ENCODE peak calls at places on chromosomes 12 and 14, in four cellular contexts. M, I, A and Q are unnamed samples.

GRCh38 chr12:114919479-114919878 is 235.5 kb upstream of the TBX3 start:
- DNase-seq in M (peak; percentile 35), I (no peak), A (no peak), Q (no peak)

GRCh38 chr14:64880382-64881121 is 845 bp upstream of the SPTB start:
- DNase-seq in M (no peak), I (no peak), A (peak; percentile 71), Q (peak; percentile 77)

GRCh38 chr12:104653730-104654328 is 197.1 kb downstream of the CHST11 start:
- DNase-seq in M (peak; percentile 13), I (no peak), A (peak; percentile 59), Q (peak; percentile 48)

GRCh38 chr14:94175403-94176146 is 1.5 kb downstream of the PPP4R4 start:
- DNase-seq in M (no peak), I (no peak), A (no peak), Q (no peak)

GRCh38 chr12:107435520-107435919 is 250.1 kb upstream of the PWP1 start:
- DNase-seq in M (no peak), I (no peak), A (no peak), Q (no peak)

GRCh38 chr14:83300454-83301064 is 1766.9 kb upstream of the SEL1L start:
- DNase-seq in M (peak; percentile 12), I (no peak), A (no peak), Q (no peak)

GRCh38 chr14:69711471-69712216 is 55.3 kb upstream of the SRSF5 start:
- DNase-seq in M (no peak), I (no peak), A (no peak), Q (no peak)

GRCh38 chr14:96824283-96824682 is 27.1 kb downstream of the VRK1 start:
- DNase-seq in M (no peak), I (no peak), A (no peak), Q (no peak)

GRCh38 chr12:28543021-28543890 is 353.0 kb downstream of the CCDC91 start:
- DNase-seq in M (no peak), I (peak; percentile 35), A (no peak), Q (no peak)

GRCh38 chr14:106530423-106531107 is 1004.2 kb downstream of the TMEM121 start:
- DNase-seq in M (peak; percentile 5), I (peak; percentile 51), A (peak; percentile 8), Q (no peak)

GRCh38 chr14:69351385-69351784 is 46.7 kb downstream of the ERH start:
- DNase-seq in M (no peak), I (no peak), A (no peak), Q (no peak)

GRCh38 chr14:105474478-105475268 is at the start of gene CRIP2:
- DNase-seq in M (no peak), I (no peak), A (peak; percentile 89), Q (no peak)

GRCh38 chr12:34297126-34297789 is 275.0 kb downstream of the ALG10 start:
- DNase-seq in M (no peak), I (no peak), A (no peak), Q (no peak)

GRCh38 chr12:117476341-117476740 is 114.9 kb upstream of the NOS1 start:
- DNase-seq in M (no peak), I (no peak), A (no peak), Q (no peak)

GRCh38 chr12:57046947-57047890 is 2.7 kb downstream of the MYO1A start:
- DNase-seq in M (no peak), I (no peak), A (no peak), Q (no peak)

GRCh38 chr12:97288526-97288925 is 174.1 kb upstream of the RMST start:
- DNase-seq in M (no peak), I (no peak), A (no peak), Q (no peak)

GRCh38 chr12:123971449-123971769 is 1.2 kb downstream of the CCDC92 start:
- DNase-seq in M (no peak), I (no peak), A (no peak), Q (no peak)

GRCh38 chr12:118377891-118378470 is 1.6 kb downstream of the SUDS3 start:
- DNase-seq in M (peak; percentile 36), I (no peak), A (peak; percentile 64), Q (peak; percentile 67)

GRCh38 chr14:22190411-22191191 is 398.4 kb downstream of the DAD1 start:
- DNase-seq in M (no peak), I (no peak), A (no peak), Q (no peak)

DNA sequence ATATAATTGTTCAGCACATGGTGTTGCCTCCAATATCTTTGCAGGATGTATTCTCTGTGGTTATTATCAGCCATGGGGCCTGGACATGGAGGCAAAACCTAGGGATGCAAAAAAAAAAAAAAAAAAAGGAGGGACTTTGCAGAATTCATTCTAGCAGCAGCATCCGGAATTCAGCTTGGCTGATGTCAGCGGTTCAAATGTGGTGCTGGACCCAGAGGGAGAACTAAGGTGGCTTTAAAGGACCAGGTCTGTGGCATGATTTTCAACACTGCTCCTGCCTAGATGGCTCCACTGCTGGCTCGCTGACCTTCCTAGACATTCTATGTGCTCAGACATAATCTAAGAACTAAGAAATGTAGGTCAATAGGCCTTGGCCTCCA is 108.5 kb downstream of the PPM1A start:
- DNase-seq in M (no peak), I (no peak), A (no peak), Q (no peak)
- TF ChIP-seq TCF7 in M (no peak), I (no peak), A (no peak), Q (no peak)

GRCh38 chr12:18320036-18320617 is 58.8 kb downstream of the PIK3C2G start:
- DNase-seq in M (peak; percentile 74), I (no peak), A (peak; percentile 8), Q (peak; percentile 28)
- TF ChIP-seq ATF2 in M (no peak), I (no peak), A (no peak), Q (no peak)

DNA sequence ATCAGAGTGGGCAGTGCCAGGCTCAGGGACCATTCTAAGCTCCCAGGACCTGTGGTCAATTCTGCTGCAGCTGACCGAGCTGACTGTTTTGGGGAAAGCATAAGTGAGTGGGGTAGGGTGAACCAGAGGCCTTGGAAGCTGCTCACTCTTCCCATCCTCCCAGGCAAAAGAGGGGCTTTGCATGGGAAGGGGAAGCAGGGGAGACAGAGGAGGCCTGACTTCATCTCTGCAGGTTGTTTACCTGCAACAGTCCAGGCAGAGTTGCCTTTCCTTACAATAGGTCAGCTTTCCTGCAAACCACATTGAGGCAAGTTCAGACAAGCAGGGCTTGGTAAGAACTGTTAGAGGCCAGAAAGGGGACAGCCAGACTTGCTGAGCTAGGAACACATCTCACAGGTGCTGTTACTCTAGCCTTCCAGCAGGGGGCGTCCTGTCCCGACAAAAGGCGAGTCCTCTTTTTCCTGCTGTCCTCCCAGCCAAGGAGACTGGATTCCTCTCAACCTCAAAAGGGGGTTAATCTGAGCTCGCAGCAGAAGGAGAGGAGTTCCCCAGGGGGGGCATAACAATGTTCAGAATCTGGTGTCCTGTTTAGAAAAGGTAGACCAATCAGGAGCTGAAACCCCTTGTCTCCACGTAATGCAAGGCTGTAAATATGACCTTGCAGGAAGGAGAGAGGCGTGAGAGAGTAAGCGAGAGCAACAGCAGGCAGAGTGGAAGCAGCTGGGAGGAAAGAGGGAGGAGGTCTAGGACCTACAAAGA is 4.3 kb upstream of the DHRS2 start:
- DNase-seq in M (peak; percentile 96), I (peak; percentile 51), A (peak; percentile 63), Q (peak; percentile 90)
- TF ChIP-seq CREM in M (no peak), I (no peak), A (peak; percentile 52), Q (no peak)

GRCh38 chr14:41289025-41289424 is 317.7 kb upstream of the LRFN5 start:
- DNase-seq in M (no peak), I (no peak), A (no peak), Q (no peak)

GRCh38 chr14:41280745-41281144 is 325.9 kb upstream of the LRFN5 start:
- DNase-seq in M (no peak), I (no peak), A (no peak), Q (no peak)

GRCh38 chr14:41285193-41285748 is 321.4 kb upstream of the LRFN5 start:
- DNase-seq in M (peak; percentile 40), I (no peak), A (no peak), Q (peak; percentile 41)
- TF ChIP-seq TCF7 in M (no peak), I (no peak), A (no peak), Q (no peak)

DNA sequence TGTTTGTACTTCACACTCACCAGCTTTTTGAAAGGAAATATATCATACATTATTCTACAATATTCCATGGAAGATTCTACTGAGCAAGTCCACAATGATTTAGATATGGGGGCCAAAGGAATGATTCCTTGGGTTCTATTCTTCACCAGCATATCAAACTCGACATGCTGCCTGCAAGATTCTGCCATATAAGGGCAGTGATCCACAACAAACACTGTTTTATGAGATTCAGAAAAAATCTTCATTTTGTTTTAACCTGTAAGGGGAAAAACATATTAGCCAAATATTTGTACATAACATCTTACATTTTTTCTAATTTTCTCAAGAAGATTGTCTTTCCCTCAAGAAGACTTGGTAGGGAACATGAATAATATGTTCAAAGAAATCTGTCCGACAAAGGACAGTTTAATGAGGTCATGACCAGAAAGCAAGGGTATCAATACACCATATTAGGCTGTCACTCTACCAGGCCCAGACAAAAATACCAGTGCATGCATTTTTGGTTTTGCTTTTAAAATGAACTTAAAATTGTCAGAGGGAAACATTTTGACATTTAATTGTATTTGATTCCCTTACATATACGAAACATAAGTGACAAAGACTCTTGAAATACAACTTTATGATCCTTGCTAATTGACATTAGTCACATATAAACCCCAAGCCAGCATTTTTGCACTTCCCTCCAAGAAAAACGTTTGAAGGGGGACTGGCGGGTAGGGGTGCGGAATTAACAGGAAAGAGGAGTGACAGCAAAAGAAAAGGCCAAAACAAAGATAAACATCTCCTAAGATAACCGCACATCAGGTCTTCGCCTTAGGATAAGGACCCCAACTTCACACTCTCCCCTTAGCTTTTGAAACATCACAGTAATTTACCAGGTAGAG is 980 bp downstream of the INTS13 start:
- DNase-seq in M (no peak), I (no peak), A (peak; percentile 14), Q (no peak)
- TF ChIP-seq ATF2 in M (no peak), I (no peak), A (no peak), Q (no peak)

GRCh38 chr14:89473979-89474378 is 56.9 kb upstream of the FOXN3 start:
- DNase-seq in M (no peak), I (no peak), A (no peak), Q (no peak)
- TF ChIP-seq CREM in M (no peak), I (no peak), A (no peak), Q (no peak)